ENCODE peak calls at places on chromosomes 7 and 10, in four cellular contexts. One of them, this sample, is unnamed.
A peak's percentile ranks its signal among the peaks of the same experiment; 100 is the strongest.

GRCh38 chr7:134113655-134114054 is 13.5 kb upstream of the LRGUK start:
- DNase-seq in NCI-H2081 treated with DMSO at 0.1 percent for 48 hours: no peak
- DNase-seq in anterior cingulate cortex: no peak
- DNase-seq in EL: no peak
- DNase-seq in this sample: no peak

GRCh38 chr7:122305475-122306319 is 1.1 kb upstream of the FEZF1 start:
- DNase-seq in NCI-H2081 treated with DMSO at 0.1 percent for 48 hours: no peak
- DNase-seq in anterior cingulate cortex: no peak
- DNase-seq in EL: no peak
- DNase-seq in this sample: no peak

GRCh38 chr10:103238506-103239252 is 7.0 kb upstream of the RPEL1 start:
- DNase-seq in NCI-H2081 treated with DMSO at 0.1 percent for 48 hours: no peak
- DNase-seq in anterior cingulate cortex: no peak
- DNase-seq in EL: peak; percentile 74
- DNase-seq in this sample: peak; percentile 47

GRCh38 chr10:68594405-68594804 is 34.3 kb downstream of the TET1 start:
- DNase-seq in NCI-H2081 treated with DMSO at 0.1 percent for 48 hours: no peak
- DNase-seq in anterior cingulate cortex: no peak
- DNase-seq in EL: peak; percentile 71
- DNase-seq in this sample: no peak

GRCh38 chr10:33355267-33355666 is 20.8 kb upstream of the NRP1 start:
- DNase-seq in NCI-H2081 treated with DMSO at 0.1 percent for 48 hours: no peak
- DNase-seq in anterior cingulate cortex: no peak
- DNase-seq in EL: no peak
- DNase-seq in this sample: no peak

GRCh38 chr10:95196053-95196452 is 2.0 kb downstream of the ACSM6 start:
- DNase-seq in NCI-H2081 treated with DMSO at 0.1 percent for 48 hours: no peak
- DNase-seq in anterior cingulate cortex: peak; percentile 3
- DNase-seq in EL: no peak
- DNase-seq in this sample: no peak

GRCh38 chr10:79933961-79934360 is 14.9 kb downstream of the SFTPD start:
- DNase-seq in NCI-H2081 treated with DMSO at 0.1 percent for 48 hours: no peak
- DNase-seq in anterior cingulate cortex: no peak
- DNase-seq in EL: no peak
- DNase-seq in this sample: peak; percentile 1

GRCh38 chr10:31774291-31774900 is 154.2 kb downstream of the ARHGAP12 start:
- DNase-seq in NCI-H2081 treated with DMSO at 0.1 percent for 48 hours: no peak
- DNase-seq in anterior cingulate cortex: no peak
- DNase-seq in EL: no peak
- DNase-seq in this sample: no peak

GRCh38 chr7:29375641-29376562 is 181.3 kb downstream of the CHN2 start:
- DNase-seq in NCI-H2081 treated with DMSO at 0.1 percent for 48 hours: no peak
- DNase-seq in anterior cingulate cortex: no peak
- DNase-seq in EL: peak; percentile 47
- DNase-seq in this sample: no peak

GRCh38 chr10:65798133-65798532 is 1127.7 kb upstream of the LRRTM3 start:
- DNase-seq in NCI-H2081 treated with DMSO at 0.1 percent for 48 hours: no peak
- DNase-seq in anterior cingulate cortex: no peak
- DNase-seq in EL: no peak
- DNase-seq in this sample: no peak

GRCh38 chr7:4143006-4143405 is 539.1 kb upstream of the FOXK1 start:
- DNase-seq in NCI-H2081 treated with DMSO at 0.1 percent for 48 hours: no peak
- DNase-seq in anterior cingulate cortex: no peak
- DNase-seq in EL: no peak
- DNase-seq in this sample: no peak

GRCh38 chr7:73679709-73680108 is 3.5 kb downstream of the DNAJC30 start:
- DNase-seq in NCI-H2081 treated with DMSO at 0.1 percent for 48 hours: no peak
- DNase-seq in anterior cingulate cortex: no peak
- DNase-seq in EL: no peak
- DNase-seq in this sample: no peak

GRCh38 chr7:101934618-101935017 is 117.2 kb downstream of the CUX1 start:
- DNase-seq in NCI-H2081 treated with DMSO at 0.1 percent for 48 hours: no peak
- DNase-seq in anterior cingulate cortex: no peak
- DNase-seq in EL: no peak
- DNase-seq in this sample: no peak

GRCh38 chr7:79434098-79434497 is 19.4 kb downstream of the MAGI2 start:
- DNase-seq in NCI-H2081 treated with DMSO at 0.1 percent for 48 hours: no peak
- DNase-seq in anterior cingulate cortex: no peak
- DNase-seq in EL: peak; percentile 85
- DNase-seq in this sample: peak; percentile 21

GRCh38 chr7:4791738-4792536 is 16.5 kb downstream of the AP5Z1 start:
- DNase-seq in NCI-H2081 treated with DMSO at 0.1 percent for 48 hours: no peak
- DNase-seq in anterior cingulate cortex: peak; percentile 75
- DNase-seq in EL: peak; percentile 34
- DNase-seq in this sample: peak; percentile 86

GRCh38 chr7:28054531-28055160 is 125.9 kb downstream of the JAZF1 start:
- DNase-seq in NCI-H2081 treated with DMSO at 0.1 percent for 48 hours: no peak
- DNase-seq in anterior cingulate cortex: no peak
- DNase-seq in EL: no peak
- DNase-seq in this sample: no peak

GRCh38 chr10:8416755-8417154 is 362.3 kb downstream of the GATA3 start:
- DNase-seq in NCI-H2081 treated with DMSO at 0.1 percent for 48 hours: no peak
- DNase-seq in anterior cingulate cortex: no peak
- DNase-seq in EL: no peak
- DNase-seq in this sample: no peak

GRCh38 chr7:151174246-151175046 is 7.0 kb upstream of the GBX1 start:
- DNase-seq in NCI-H2081 treated with DMSO at 0.1 percent for 48 hours: no peak
- DNase-seq in anterior cingulate cortex: peak; percentile 9
- DNase-seq in EL: no peak
- DNase-seq in this sample: no peak

GRCh38 chr10:21624951-21625350 is 90.9 kb downstream of the MLLT10 start:
- DNase-seq in NCI-H2081 treated with DMSO at 0.1 percent for 48 hours: no peak
- DNase-seq in anterior cingulate cortex: no peak
- DNase-seq in EL: no peak
- DNase-seq in this sample: no peak

GRCh38 chr10:102642553-102643345 is 1.5 kb upstream of the TRIM8 start:
- DNase-seq in NCI-H2081 treated with DMSO at 0.1 percent for 48 hours: no peak
- DNase-seq in anterior cingulate cortex: no peak
- DNase-seq in EL: peak; percentile 41
- DNase-seq in this sample: peak; percentile 65

GRCh38 chr7:22582860-22583640 is 83.1 kb upstream of the STEAP1B start:
- DNase-seq in NCI-H2081 treated with DMSO at 0.1 percent for 48 hours: no peak
- DNase-seq in anterior cingulate cortex: no peak
- DNase-seq in EL: peak; percentile 98
- DNase-seq in this sample: peak; percentile 59

GRCh38 chr10:34920578-34920977 is 105.5 kb upstream of the PARD3 start:
- DNase-seq in NCI-H2081 treated with DMSO at 0.1 percent for 48 hours: no peak
- DNase-seq in anterior cingulate cortex: no peak
- DNase-seq in EL: no peak
- DNase-seq in this sample: no peak

GRCh38 chr10:64261676-64262075 is 740.5 kb downstream of the REEP3 start:
- DNase-seq in NCI-H2081 treated with DMSO at 0.1 percent for 48 hours: no peak
- DNase-seq in anterior cingulate cortex: no peak
- DNase-seq in EL: no peak
- DNase-seq in this sample: no peak

GRCh38 chr10:15201589-15202300 is 33.3 kb upstream of the NMT2 start:
- DNase-seq in NCI-H2081 treated with DMSO at 0.1 percent for 48 hours: no peak
- DNase-seq in anterior cingulate cortex: no peak
- DNase-seq in EL: peak; percentile 83
- DNase-seq in this sample: peak; percentile 36

GRCh38 chr7:147305827-147306226 is 1189.2 kb downstream of the CNTNAP2 start:
- DNase-seq in NCI-H2081 treated with DMSO at 0.1 percent for 48 hours: no peak
- DNase-seq in anterior cingulate cortex: no peak
- DNase-seq in EL: no peak
- DNase-seq in this sample: no peak

GRCh38 chr10:26214538-26215461 is 1.8 kb upstream of the GAD2 start:
- DNase-seq in NCI-H2081 treated with DMSO at 0.1 percent for 48 hours: no peak
- DNase-seq in anterior cingulate cortex: no peak
- DNase-seq in EL: no peak
- DNase-seq in this sample: no peak

GRCh38 chr10:113543455-113543955 is 9.3 kb upstream of the HABP2 start:
- DNase-seq in NCI-H2081 treated with DMSO at 0.1 percent for 48 hours: no peak
- DNase-seq in anterior cingulate cortex: no peak
- DNase-seq in EL: no peak
- DNase-seq in this sample: no peak

GRCh38 chr7:80450621-80451308 is 61.1 kb downstream of the GNAT3 start:
- DNase-seq in NCI-H2081 treated with DMSO at 0.1 percent for 48 hours: no peak
- DNase-seq in anterior cingulate cortex: no peak
- DNase-seq in EL: peak; percentile 32
- DNase-seq in this sample: no peak